ENCODE peak calls at places on chromosome 1, in ten cellular contexts. A, Y, F, J, O, X, R, C, Z and G are unnamed samples.

GRCh38 chr1:51330331-51331201 is at the start of gene TTC39A:
- DNase-seq in C (no peak), Z (no peak), Y (no peak), J (no peak), F (no peak), R (no peak), O (no peak), X (no peak), A (no peak), G (no peak)

GRCh38 chr1:35931424-35932157 is 686 bp downstream of the AGO3 start:
- DNase-seq in O (peak), A (peak), Y (peak), J (peak), X (no peak), C (peak), Z (peak), R (no peak), F (no peak), G (no peak)

GRCh38 chr1:208252126-208252853 is 8.1 kb upstream of the PLXNA2 start:
- DNase-seq in J (no peak), R (no peak), A (peak), Z (no peak), Y (peak), X (no peak), F (no peak), O (peak), C (no peak), G (peak)

GRCh38 chr1:186960866-186961265 is 132.1 kb downstream of the PLA2G4A start:
- DNase-seq in Y (no peak), F (no peak), A (no peak), O (no peak), R (no peak), C (no peak), X (no peak), Z (no peak), J (no peak), G (no peak)

GRCh38 chr1:15100369-15101111 is 53.0 kb upstream of the TMEM51 start:
- DNase-seq in Z (no peak), X (no peak), O (peak), Y (peak), C (peak), F (peak), A (peak), R (no peak), J (no peak), G (peak)

GRCh38 chr1:14262582-14262981 is 335.9 kb upstream of the KAZN start:
- DNase-seq in Z (no peak), J (no peak), A (no peak), C (no peak), Y (no peak), F (no peak), R (no peak), X (no peak), O (no peak), G (no peak)

GRCh38 chr1:95582191-95582590 is 348.2 kb downstream of the RWDD3 start:
- DNase-seq in F (no peak), Z (no peak), R (no peak), X (no peak), A (peak), Y (no peak), O (no peak), J (no peak), C (no peak), G (peak)

GRCh38 chr1:100075773-100076172 is 57.0 kb downstream of the SASS6 start:
- DNase-seq in O (no peak), Y (peak), C (no peak), X (no peak), A (no peak), F (no peak), Z (no peak), J (no peak), R (no peak), G (no peak)

GRCh38 chr1:66532214-66532613 is 1.7 kb upstream of the SGIP1 start:
- DNase-seq in Y (no peak), R (no peak), X (no peak), C (no peak), O (no peak), F (no peak), J (no peak), A (no peak), Z (no peak), G (no peak)